ENCODE peak calls at places on chromosomes 7 and 10, in nine cellular contexts. D is RWPE1, T is HCT116, E is nephron progenitor cell, S is PC-9, G is hepatocyte, U is IMR-90, N is AG10803, V is right atrium auricular region. X is an unnamed sample.
A peak's percentile ranks its signal among the peaks of the same experiment; 100 is the strongest.

GRCh38 chr10:72814134-72814790 is 79.3 kb upstream of the OIT3 start:
- DNase-seq in D (no peak), T (no peak), E (no peak), S (no peak), G (no peak), U (no peak), N (peak; percentile 25), V (no peak), X (no peak)

GRCh38 chr7:3754488-3755365 is 453.7 kb downstream of the SDK1 start:
- DNase-seq in D (peak; percentile 3), T (no peak), E (no peak), S (no peak), G (peak; percentile 32), U (peak; percentile 56), N (no peak), V (peak; percentile 61), X (no peak)

GRCh38 chr10:33001908-33002492 is 44.0 kb upstream of the ITGB1 start:
- DNase-seq in D (no peak), T (no peak), E (no peak), S (peak; percentile 74), G (no peak), U (no peak), N (no peak), V (no peak), X (no peak)

GRCh38 chr7:55244346-55244745 is 120.8 kb upstream of the LANCL2 start:
- DNase-seq in D (no peak), T (no peak), E (no peak), S (no peak), G (no peak), U (peak; percentile 67), N (peak; percentile 18), V (peak; percentile 50), X (no peak)

GRCh38 chr10:103504181-103504783 is 10.8 kb downstream of the NEURL1 start:
- DNase-seq in D (peak; percentile 47), T (peak; percentile 61), E (peak; percentile 52), S (peak; percentile 92), G (peak; percentile 81), U (peak; percentile 94), N (peak; percentile 47), V (no peak), X (no peak)

GRCh38 chr10:102394801-102395676 is 466 bp upstream of the NFKB2 start:
- DNase-seq in D (peak; percentile 95), T (peak; percentile 72), E (peak; percentile 90), S (peak; percentile 70), G (peak; percentile 96), U (peak; percentile 87), N (peak; percentile 18), V (peak; percentile 93), X (peak; percentile 79)

GRCh38 chr7:37732253-37732652 is 48.7 kb downstream of the GPR141 start:
- DNase-seq in D (no peak), T (peak; percentile 6), E (peak; percentile 52), S (no peak), G (peak; percentile 66), U (no peak), N (peak; percentile 34), V (no peak), X (peak; percentile 16)

GRCh38 chr7:71521506-71521905 is 389.6 kb downstream of the GALNT17 start:
- DNase-seq in D (no peak), T (no peak), E (no peak), S (no peak), G (no peak), U (no peak), N (peak; percentile 92), V (peak; percentile 58), X (no peak)

GRCh38 chr10:3807221-3807927 is 22.4 kb upstream of the KLF6 start:
- DNase-seq in D (no peak), T (no peak), E (no peak), S (no peak), G (no peak), U (no peak), N (no peak), V (no peak), X (no peak)

GRCh38 chr7:101162551-101163280 is 2.7 kb downstream of the VGF start:
- DNase-seq in D (peak; percentile 69), T (no peak), E (peak; percentile 72), S (peak; percentile 52), G (peak; percentile 82), U (peak; percentile 50), N (peak; percentile 42), V (no peak), X (no peak)

GRCh38 chr7:92880212-92881090 is 44.1 kb upstream of the CDK6 start:
- DNase-seq in D (no peak), T (peak; percentile 4), E (no peak), S (no peak), G (peak; percentile 19), U (no peak), N (peak; percentile 20), V (no peak), X (no peak)
- TF ChIP-seq CTCF in D (no peak), T (peak; percentile 35), E (peak; percentile 36), S (peak; percentile 10), G (peak; percentile 22), U (peak; percentile 0), N (peak; percentile 25), V (peak; percentile 47), X (peak; percentile 38)

DNA sequence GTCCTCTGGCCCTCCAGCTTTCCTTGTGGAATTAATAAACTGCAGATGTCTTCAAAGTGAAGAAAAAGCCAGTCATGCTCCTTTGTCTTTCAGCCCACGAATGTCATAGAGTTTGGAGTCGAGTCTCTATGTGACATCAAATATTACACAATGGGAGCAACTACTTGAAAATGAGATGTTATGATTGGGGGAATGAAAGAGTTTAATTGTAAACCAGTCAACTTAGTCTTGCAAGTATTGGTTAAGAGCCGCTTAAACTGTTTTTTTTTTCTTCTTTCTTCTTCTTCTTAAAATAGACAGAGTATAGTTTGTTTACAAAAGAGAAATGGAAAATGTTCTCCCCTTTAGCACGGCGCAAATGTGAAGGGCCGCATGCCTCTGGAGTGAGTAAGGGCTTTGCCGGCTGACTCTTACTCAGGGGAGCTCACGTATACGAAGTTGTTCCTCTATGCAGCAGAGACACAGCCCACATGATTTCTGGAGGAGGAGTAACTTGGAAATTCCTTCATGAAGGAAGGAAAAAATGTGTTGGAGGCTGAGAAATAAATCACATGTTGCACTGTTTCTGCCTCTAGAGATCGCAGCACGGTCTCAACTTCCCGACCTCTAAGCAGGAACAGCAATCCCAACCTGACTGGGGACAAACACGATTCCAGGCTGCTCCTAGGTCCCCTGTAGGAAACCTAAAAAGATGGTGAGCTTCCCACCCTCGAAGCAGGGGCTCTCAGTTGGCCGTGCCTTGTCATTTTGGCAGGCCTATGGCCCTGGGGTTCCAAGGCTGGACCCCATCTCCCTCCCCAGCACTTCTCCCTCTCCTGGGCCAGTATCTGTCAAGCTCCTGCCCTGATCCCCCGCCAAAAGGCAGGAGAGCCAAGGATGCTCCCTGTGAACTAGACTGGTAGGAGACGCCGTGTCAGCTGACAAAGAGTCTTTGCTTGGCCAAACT is 44.9 kb downstream of the MYOF start:
- DNase-seq in D (peak; percentile 94), T (peak; percentile 86), E (peak; percentile 30), S (peak; percentile 95), G (peak; percentile 95), U (peak; percentile 99), N (peak; percentile 99), V (peak; percentile 93), X (no peak)
- TF ChIP-seq CTCF in D (no peak), T (no peak), E (no peak), S (no peak), G (no peak), U (no peak), N (peak; percentile 15), V (no peak), X (no peak)

GRCh38 chr10:130422366-130423324 is 286.5 kb downstream of the GLRX3 start:
- DNase-seq in D (no peak), T (no peak), E (no peak), S (no peak), G (no peak), U (no peak), N (no peak), V (peak; percentile 52), X (no peak)
- TF ChIP-seq CTCF in D (no peak), T (no peak), E (no peak), S (no peak), G (no peak), U (no peak), N (no peak), V (no peak), X (peak; percentile 8)

GRCh38 chr7:128395748-128396147 is 14.0 kb downstream of the IMPDH1 start:
- DNase-seq in D (no peak), T (no peak), E (no peak), S (no peak), G (no peak), U (no peak), N (no peak), V (no peak), X (no peak)
- TF ChIP-seq CTCF in D (no peak), T (peak; percentile 39), E (no peak), S (no peak), G (no peak), U (no peak), N (no peak), V (no peak), X (no peak)

GRCh38 chr10:60335708-60336107 is 54.0 kb downstream of the ANK3 start:
- DNase-seq in D (no peak), T (no peak), E (no peak), S (no peak), G (no peak), U (no peak), N (no peak), V (no peak), X (no peak)
- TF ChIP-seq CTCF in D (no peak), T (peak; percentile 39), E (no peak), S (peak; percentile 52), G (no peak), U (no peak), N (no peak), V (peak; percentile 36), X (no peak)

GRCh38 chr10:60266513-60266912 is 123.2 kb downstream of the ANK3 start:
- DNase-seq in D (no peak), T (no peak), E (no peak), S (no peak), G (no peak), U (no peak), N (no peak), V (no peak), X (no peak)

GRCh38 chr10:60271319-60272040 is 118.2 kb downstream of the ANK3 start:
- DNase-seq in D (no peak), T (no peak), E (no peak), S (no peak), G (no peak), U (no peak), N (no peak), V (no peak), X (no peak)

GRCh38 chr10:60270426-60270825 is 119.2 kb downstream of the ANK3 start:
- DNase-seq in D (peak; percentile 4), T (no peak), E (no peak), S (no peak), G (no peak), U (peak; percentile 40), N (peak; percentile 8), V (no peak), X (no peak)

GRCh38 chr10:60262647-60263126 is 127.0 kb downstream of the ANK3 start:
- DNase-seq in D (no peak), T (no peak), E (no peak), S (no peak), G (no peak), U (no peak), N (no peak), V (no peak), X (no peak)

DNA sequence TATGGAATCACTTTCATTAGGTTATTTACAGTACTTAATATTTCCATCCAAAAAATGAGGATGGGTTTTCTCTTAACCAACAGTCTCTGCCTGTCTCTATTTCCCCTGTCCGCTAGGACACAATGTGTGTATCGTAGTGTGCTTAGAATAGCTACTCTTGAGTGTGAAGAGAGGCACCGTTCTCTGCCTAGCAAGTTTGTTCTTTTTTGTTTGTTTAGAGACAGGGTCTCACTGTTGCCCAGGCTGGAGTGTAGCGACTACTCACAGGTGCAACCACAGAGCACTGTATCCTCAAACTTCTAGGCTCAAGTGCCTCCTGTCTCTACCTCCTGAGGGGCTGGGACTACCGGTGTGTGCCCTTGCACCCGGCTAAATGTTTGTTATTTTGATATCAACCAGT is 121.9 kb downstream of the ANK3 start:
- DNase-seq in D (no peak), T (no peak), E (no peak), S (no peak), G (no peak), U (no peak), N (no peak), V (no peak), X (no peak)
- TF ChIP-seq CTCF in D (no peak), T (no peak), E (no peak), S (no peak), G (no peak), U (no peak), N (no peak), V (no peak), X (no peak)